ENCODE peak calls at places on chromosomes 3 and 15, in eight cellular contexts. D is endothelial cell of umbilical vein, U is psoas muscle, Q is aorta, A is heart left ventricle, H is AG04449, S is brain microvascular endothelial cell, R is upper lobe of right lung. C is an unnamed sample.

GRCh38 chr3:128683957-128684356 is 33.3 kb upstream of the RPN1 start:
- DNase-seq in D (no peak), A (no peak), Q (peak), H (no peak), U (no peak), R (no peak), S (no peak), C (no peak)

GRCh38 chr15:82228750-82229149 is 33.8 kb downstream of the EFL1 start:
- DNase-seq in D (no peak), H (no peak), R (no peak), S (no peak), A (no peak), Q (no peak), U (no peak), C (no peak)

GRCh38 chr3:186589856-186590579 is 19.5 kb downstream of the DNAJB11 start:
- DNase-seq in S (no peak), R (peak), U (no peak), H (no peak), D (no peak), Q (no peak), A (no peak), C (no peak)

GRCh38 chr15:89444855-89445254 is 51.5 kb downstream of the RHCG start:
- DNase-seq in R (no peak), D (no peak), H (no peak), U (no peak), A (no peak), Q (peak), S (no peak), C (no peak)

GRCh38 chr15:41821831-41822230 is 6.1 kb upstream of the JMJD7 start:
- DNase-seq in S (no peak), D (no peak), Q (no peak), U (no peak), H (no peak), A (no peak), R (no peak), C (no peak)

GRCh38 chr3:44685128-44685800 is 27.2 kb upstream of the ZNF502 start:
- DNase-seq in H (peak), R (peak), D (peak), A (peak), S (peak), U (peak), Q (peak), C (peak)

GRCh38 chr3:119245778-119246177 is 5.1 kb upstream of the B4GALT4 start:
- DNase-seq in D (no peak), A (peak), R (no peak), U (peak), H (no peak), Q (no peak), S (no peak), C (no peak)

GRCh38 chr3:129793947-129794318 is 99.6 kb downstream of the TMCC1 start:
- DNase-seq in H (no peak), Q (no peak), S (no peak), A (no peak), D (peak), U (no peak), R (no peak), C (no peak)

GRCh38 chr3:20060924-20061323 is 20.7 kb downstream of the KAT2B start:
- DNase-seq in R (no peak), Q (no peak), S (no peak), D (no peak), U (no peak), A (no peak), H (no peak), C (no peak)

GRCh38 chr3:98954242-98954641 is 52.7 kb upstream of the DCBLD2 start:
- DNase-seq in D (no peak), A (no peak), H (peak), R (no peak), Q (no peak), S (no peak), U (no peak), C (no peak)

GRCh38 chr3:83953417-83954089 is 1005.2 kb upstream of the CADM2 start:
- DNase-seq in Q (no peak), U (no peak), D (no peak), H (no peak), A (no peak), S (no peak), R (no peak), C (no peak)

GRCh38 chr15:63858881-63859280 is 25.1 kb upstream of the HERC1 start:
- DNase-seq in A (no peak), D (peak), H (no peak), Q (no peak), S (peak), R (no peak), U (no peak), C (peak)

GRCh38 chr3:13110678-13111116 is 37.5 kb upstream of the IQSEC1 start:
- DNase-seq in D (no peak), U (no peak), A (no peak), R (no peak), H (no peak), S (no peak), Q (peak), C (no peak)

GRCh38 chr15:65263313-65263712 is 23.4 kb downstream of the PARP16 start:
- DNase-seq in U (no peak), Q (no peak), S (no peak), D (no peak), A (no peak), H (no peak), R (no peak), C (no peak)

GRCh38 chr3:149385617-149386298 is 8.3 kb upstream of the TM4SF1 start:
- DNase-seq in S (no peak), U (no peak), Q (no peak), R (no peak), D (no peak), H (no peak), A (no peak), C (no peak)

GRCh38 chr3:193946945-193947344 is 189.0 kb upstream of the HES1 start:
- DNase-seq in H (no peak), A (no peak), R (no peak), S (no peak), D (no peak), Q (no peak), U (no peak), C (no peak)

GRCh38 chr15:80061581-80061980 is 2.1 kb downstream of the ZFAND6 start:
- DNase-seq in A (no peak), U (no peak), H (no peak), Q (no peak), D (no peak), R (no peak), S (no peak), C (no peak)

GRCh38 chr3:126571078-126571477 is 12.3 kb upstream of the C3orf22 start:
- DNase-seq in U (no peak), D (no peak), S (no peak), A (no peak), R (no peak), H (no peak), Q (peak), C (no peak)

GRCh38 chr3:113968986-113969385 is 21.2 kb downstream of the ZDHHC23 start:
- DNase-seq in A (no peak), S (no peak), U (no peak), D (no peak), Q (no peak), H (peak), R (no peak), C (no peak)

GRCh38 chr3:125325746-125326145 is 49.4 kb downstream of the ZNF148 start:
- DNase-seq in D (peak), A (no peak), S (no peak), U (no peak), H (no peak), R (no peak), Q (no peak), C (no peak)

GRCh38 chr15:51737538-51738305 is at the start of gene LYSMD2:
- DNase-seq in H (no peak), Q (peak), S (peak), D (peak), R (peak), U (peak), A (peak), C (peak)

GRCh38 chr3:15042936-15043335 is 22.2 kb downstream of the MRPS25 start:
- DNase-seq in Q (no peak), H (no peak), U (no peak), S (peak), D (peak), R (no peak), A (no peak), C (no peak)

GRCh38 chr15:79674124-79674465 is 222.7 kb downstream of the MTHFS start:
- DNase-seq in A (no peak), Q (no peak), U (no peak), S (no peak), R (no peak), H (no peak), D (no peak), C (no peak)

GRCh38 chr3:192879346-192880031 is 38.2 kb downstream of the MB21D2 start:
- DNase-seq in Q (no peak), U (no peak), S (peak), R (no peak), H (peak), D (peak), A (no peak), C (no peak)

GRCh38 chr15:59556405-59556804 is 55.2 kb upstream of the GCNT3 start:
- DNase-seq in Q (no peak), U (no peak), R (no peak), A (no peak), D (no peak), H (no peak), S (no peak), C (no peak)

GRCh38 chr3:22691407-22691806 is 511.7 kb upstream of the UBE2E2 start:
- DNase-seq in H (no peak), D (no peak), Q (no peak), U (no peak), R (no peak), A (no peak), S (no peak), C (no peak)

GRCh38 chr3:194952882-194953281 is 267.2 kb downstream of the FAM43A start:
- DNase-seq in H (no peak), S (no peak), Q (no peak), A (no peak), R (no peak), U (no peak), D (peak), C (peak)

GRCh38 chr15:90264649-90265048 is 823 bp upstream of the NGRN start:
- DNase-seq in A (no peak), S (no peak), R (peak), D (peak), U (peak), H (no peak), Q (no peak), C (no peak)

GRCh38 chr3:171967137-171967783 is 72.1 kb upstream of the FNDC3B start:
- DNase-seq in A (no peak), H (peak), U (no peak), Q (no peak), D (peak), S (peak), R (no peak), C (no peak)

GRCh38 chr3:112482675-112483074 is 16.6 kb downstream of the BTLA start:
- DNase-seq in Q (no peak), R (no peak), A (no peak), U (no peak), D (no peak), H (no peak), S (no peak), C (no peak)

DNA sequence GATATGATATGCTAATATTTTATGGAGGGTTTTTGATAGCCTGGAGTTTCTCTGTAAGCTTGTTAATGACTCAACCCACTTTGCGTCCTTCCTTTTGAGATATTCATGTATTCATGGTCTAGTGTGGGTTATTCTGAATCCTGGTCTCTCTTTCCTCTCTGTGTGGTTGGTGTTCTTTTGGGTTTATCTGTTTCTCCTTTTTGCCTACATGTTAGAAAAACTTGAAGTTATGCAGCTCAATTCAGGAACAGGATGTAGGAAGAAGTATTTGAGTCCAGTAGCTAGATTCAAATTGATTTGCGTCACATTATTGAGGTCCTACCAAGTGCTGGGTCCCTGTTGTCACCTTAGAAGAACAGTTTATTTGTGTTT is 28.1 kb downstream of the CMTM7 start:
- DNase-seq in R (no peak), U (no peak), H (no peak), Q (no peak), D (no peak), S (no peak), A (no peak), C (no peak)
- H3K4me3 ChIP-seq in R (no peak), U (no peak), H (no peak), Q (no peak), D (no peak), S (no peak), A (no peak), C (no peak)

GRCh38 chr15:57375827-57376694 is at the start of gene CGNL1:
- DNase-seq in S (no peak), D (peak), Q (peak), R (peak), U (peak), A (peak), H (no peak), C (peak)
- H3K4me3 ChIP-seq in S (peak), D (peak), Q (peak), R (peak), U (peak), A (peak), H (peak), C (peak)

GRCh38 chr3:150607267-150608065 is 4.3 kb downstream of the SELENOT start:
- DNase-seq in S (no peak), H (no peak), A (no peak), U (no peak), Q (no peak), R (no peak), D (no peak), C (no peak)
- H3K4me3 ChIP-seq in S (no peak), H (no peak), A (no peak), U (no peak), Q (no peak), R (no peak), D (no peak), C (no peak)

GRCh38 chr15:85706779-85707518 is 87.8 kb downstream of the KLHL25 start:
- DNase-seq in H (no peak), A (no peak), R (no peak), U (no peak), S (peak), D (peak), Q (no peak), C (peak)
- H3K4me3 ChIP-seq in H (no peak), A (peak), R (peak), U (peak), S (no peak), D (peak), Q (no peak), C (no peak)

GRCh38 chr3:69120879-69121464 is 1.4 kb downstream of the LMOD3 start:
- DNase-seq in Q (no peak), R (no peak), S (peak), H (peak), U (no peak), A (no peak), D (peak), C (peak)

GRCh38 chr3:69119681-69120080 is 2.7 kb downstream of the LMOD3 start:
- DNase-seq in D (no peak), R (no peak), A (no peak), U (no peak), H (no peak), Q (no peak), S (no peak), C (no peak)

GRCh38 chr3:69122398-69122797 is at the start of gene LMOD3:
- DNase-seq in U (no peak), Q (no peak), H (no peak), D (no peak), S (no peak), R (no peak), A (no peak), C (no peak)

GRCh38 chr3:69121513-69121912 is 882 bp downstream of the LMOD3 start:
- DNase-seq in S (no peak), U (no peak), R (no peak), D (no peak), A (no peak), H (no peak), Q (no peak), C (no peak)

DNA sequence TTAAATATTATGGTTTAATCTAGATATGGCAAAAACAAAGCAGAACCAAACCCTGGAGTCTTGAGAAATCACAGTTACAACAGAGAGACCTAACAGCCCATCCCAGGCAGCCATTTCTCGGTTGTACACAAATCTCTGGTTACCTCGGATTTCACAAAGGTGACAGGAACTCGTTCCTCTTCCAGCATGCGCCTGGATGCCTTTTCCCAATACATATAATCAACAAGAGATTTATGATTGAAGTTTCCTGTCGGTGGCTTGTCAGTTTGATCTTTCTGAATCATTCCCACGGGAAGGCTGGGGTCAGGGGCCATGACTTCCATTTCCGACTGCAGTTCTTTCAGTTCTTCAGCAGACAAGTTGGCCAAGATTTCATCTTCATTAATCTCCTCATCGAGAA is 445 bp downstream of the LMOD3 start:
- DNase-seq in R (no peak), H (no peak), S (no peak), A (no peak), U (peak), D (peak), Q (no peak), C (no peak)
- H3K4me3 ChIP-seq in R (no peak), H (no peak), S (no peak), A (peak), U (peak), D (no peak), Q (no peak), C (peak)

GRCh38 chr3:52892290-52892624 is 5.1 kb downstream of the STIMATE start:
- DNase-seq in A (no peak), R (no peak), U (no peak), D (no peak), H (no peak), Q (no peak), S (no peak), C (no peak)
- H3K4me3 ChIP-seq in A (no peak), R (no peak), U (peak), D (no peak), H (no peak), Q (no peak), S (no peak), C (no peak)

GRCh38 chr3:43388909-43389308 is 102.6 kb downstream of the SNRK start:
- DNase-seq in R (no peak), Q (no peak), U (no peak), H (no peak), A (no peak), S (no peak), D (no peak), C (no peak)

GRCh38 chr3:43391621-43392020 is 105.3 kb downstream of the SNRK start:
- DNase-seq in A (no peak), U (no peak), Q (no peak), H (no peak), S (no peak), R (no peak), D (no peak), C (no peak)

GRCh38 chr3:43390255-43390588 is 103.9 kb downstream of the SNRK start:
- DNase-seq in Q (no peak), H (no peak), S (no peak), A (no peak), R (no peak), U (no peak), D (no peak), C (no peak)

GRCh38 chr3:43388188-43388587 is 101.8 kb downstream of the SNRK start:
- DNase-seq in S (no peak), D (no peak), U (no peak), Q (no peak), R (no peak), A (no peak), H (no peak), C (no peak)

GRCh38 chr3:43389388-43390254 is 103.3 kb downstream of the SNRK start:
- DNase-seq in S (peak), D (peak), U (no peak), A (no peak), H (no peak), R (no peak), Q (no peak), C (no peak)
- H3K4me3 ChIP-seq in S (no peak), D (no peak), U (no peak), A (no peak), H (no peak), R (no peak), Q (no peak), C (no peak)

GRCh38 chr3:29436612-29437313 is 155.9 kb downstream of the RBMS3 start:
- DNase-seq in S (no peak), U (no peak), A (no peak), D (no peak), Q (no peak), R (no peak), H (no peak), C (no peak)

GRCh38 chr3:29438580-29438979 is 157.7 kb downstream of the RBMS3 start:
- DNase-seq in H (no peak), D (no peak), A (no peak), S (no peak), Q (no peak), R (no peak), U (no peak), C (no peak)

GRCh38 chr3:29441020-29441324 is 160.1 kb downstream of the RBMS3 start:
- DNase-seq in R (no peak), H (no peak), S (no peak), Q (no peak), A (no peak), D (no peak), U (no peak), C (no peak)

GRCh38 chr3:29441422-29441821 is 160.6 kb downstream of the RBMS3 start:
- DNase-seq in R (no peak), S (no peak), U (no peak), Q (no peak), D (no peak), A (no peak), H (no peak), C (no peak)

DNA sequence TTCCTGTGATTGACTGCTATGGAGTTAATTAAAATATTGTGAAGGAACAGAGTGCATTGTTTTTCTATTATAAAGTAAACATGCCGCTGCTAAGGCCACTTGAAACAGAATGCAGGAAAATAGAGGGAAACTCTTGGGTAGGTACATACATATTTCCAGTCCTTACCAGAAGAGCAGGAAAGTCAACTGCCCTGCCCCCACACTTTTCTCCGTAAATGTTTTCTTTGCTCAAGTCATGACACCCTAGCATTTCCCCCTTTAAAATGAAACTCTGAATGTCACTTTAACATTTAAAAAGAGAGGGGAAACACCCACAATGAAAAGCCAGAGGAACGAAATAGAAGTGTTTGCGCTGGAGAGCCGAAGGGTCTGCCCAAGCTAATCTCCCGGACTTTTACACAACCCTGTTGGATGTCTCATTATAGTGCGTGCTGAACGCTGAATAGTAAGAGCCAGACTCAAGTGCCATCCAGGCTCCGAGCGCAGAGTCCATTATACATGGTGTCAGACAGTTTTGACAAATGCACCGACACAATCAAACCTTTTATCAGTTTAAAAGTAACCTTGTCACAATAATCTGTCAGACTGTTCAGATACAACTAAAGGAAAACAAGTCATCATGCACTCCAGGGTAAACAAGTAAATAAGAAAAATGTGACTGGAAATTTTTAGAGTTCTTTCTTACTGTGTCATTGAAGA is 159.6 kb downstream of the RBMS3 start:
- DNase-seq in D (peak), H (no peak), R (peak), A (no peak), U (peak), S (no peak), Q (no peak), C (no peak)
- H3K4me3 ChIP-seq in D (no peak), H (no peak), R (peak), A (peak), U (peak), S (peak), Q (no peak), C (peak)

C was measured in heart right ventricle.